ENCODE peak calls at places on chromosome 3, in eight cellular contexts. One of them, this sample, is unnamed.
A peak's percentile ranks its signal among the peaks of the same experiment; 100 is the strongest.

GRCh38 chr3:15858547-15859506 is 61.0 kb upstream of the ANKRD28 start:
- DNase-seq in colonic mucosa: peak; percentile 82
- DNase-seq in brain microvascular endothelial cell: no peak
- DNase-seq in psoas muscle: peak; percentile 34
- DNase-seq in right atrium auricular region: no peak
- DNase-seq in HFF-Myc: no peak
- DNase-seq in WERI-Rb-1: peak; percentile 61
- DNase-seq in H1: no peak
- DNase-seq in this sample: no peak

GRCh38 chr3:130895690-130896089 is 1.8 kb downstream of the ATP2C1 start:
- DNase-seq in right atrium auricular region: no peak
- DNase-seq in psoas muscle: no peak
- DNase-seq in H1: no peak
- DNase-seq in brain microvascular endothelial cell: no peak
- DNase-seq in WERI-Rb-1: no peak
- DNase-seq in HFF-Myc: no peak
- DNase-seq in colonic mucosa: no peak
- DNase-seq in this sample: no peak

GRCh38 chr3:77513541-77513940 is 473.6 kb downstream of the ROBO2 start:
- DNase-seq in psoas muscle: no peak
- DNase-seq in brain microvascular endothelial cell: no peak
- DNase-seq in right atrium auricular region: no peak
- DNase-seq in HFF-Myc: no peak
- DNase-seq in WERI-Rb-1: no peak
- DNase-seq in colonic mucosa: no peak
- DNase-seq in H1: no peak
- DNase-seq in this sample: no peak

GRCh38 chr3:138724433-138724832 is 110.3 kb downstream of the PIK3CB start:
- DNase-seq in HFF-Myc: no peak
- DNase-seq in WERI-Rb-1: no peak
- DNase-seq in H1: no peak
- DNase-seq in brain microvascular endothelial cell: no peak
- DNase-seq in right atrium auricular region: no peak
- DNase-seq in psoas muscle: no peak
- DNase-seq in colonic mucosa: no peak
- DNase-seq in this sample: no peak

GRCh38 chr3:110608566-110608965 is 463.1 kb upstream of the NECTIN3 start:
- DNase-seq in H1: no peak
- DNase-seq in WERI-Rb-1: no peak
- DNase-seq in psoas muscle: no peak
- DNase-seq in right atrium auricular region: no peak
- DNase-seq in colonic mucosa: no peak
- DNase-seq in HFF-Myc: no peak
- DNase-seq in brain microvascular endothelial cell: peak; percentile 3
- DNase-seq in this sample: no peak

GRCh38 chr3:88410259-88410658 is 260.5 kb downstream of the C3orf38 start:
- DNase-seq in WERI-Rb-1: no peak
- DNase-seq in HFF-Myc: no peak
- DNase-seq in colonic mucosa: no peak
- DNase-seq in right atrium auricular region: no peak
- DNase-seq in psoas muscle: no peak
- DNase-seq in H1: no peak
- DNase-seq in brain microvascular endothelial cell: no peak
- DNase-seq in this sample: no peak

GRCh38 chr3:8668216-8668615 is 23.6 kb upstream of the SSUH2 start:
- DNase-seq in psoas muscle: no peak
- DNase-seq in colonic mucosa: no peak
- DNase-seq in H1: no peak
- DNase-seq in brain microvascular endothelial cell: no peak
- DNase-seq in WERI-Rb-1: no peak
- DNase-seq in right atrium auricular region: no peak
- DNase-seq in HFF-Myc: no peak
- DNase-seq in this sample: no peak

GRCh38 chr3:129756871-129757270 is 136.6 kb downstream of the TMCC1 start:
- DNase-seq in H1: no peak
- DNase-seq in HFF-Myc: peak; percentile 10
- DNase-seq in WERI-Rb-1: no peak
- DNase-seq in right atrium auricular region: no peak
- DNase-seq in brain microvascular endothelial cell: peak; percentile 0
- DNase-seq in colonic mucosa: no peak
- DNase-seq in psoas muscle: no peak
- DNase-seq in this sample: peak; percentile 44

GRCh38 chr3:145070795-145071194 is 1090.2 kb downstream of the PLOD2 start:
- DNase-seq in psoas muscle: no peak
- DNase-seq in H1: no peak
- DNase-seq in HFF-Myc: no peak
- DNase-seq in right atrium auricular region: no peak
- DNase-seq in WERI-Rb-1: no peak
- DNase-seq in brain microvascular endothelial cell: no peak
- DNase-seq in colonic mucosa: no peak
- DNase-seq in this sample: no peak

GRCh38 chr3:80697291-80697690 is 929.5 kb upstream of the ROBO1 start:
- DNase-seq in colonic mucosa: no peak
- DNase-seq in psoas muscle: no peak
- DNase-seq in H1: no peak
- DNase-seq in WERI-Rb-1: no peak
- DNase-seq in right atrium auricular region: no peak
- DNase-seq in brain microvascular endothelial cell: no peak
- DNase-seq in HFF-Myc: no peak
- DNase-seq in this sample: no peak

GRCh38 chr3:140334530-140334929 is 343.3 kb upstream of the TRIM42 start:
- DNase-seq in WERI-Rb-1: no peak
- DNase-seq in colonic mucosa: no peak
- DNase-seq in right atrium auricular region: no peak
- DNase-seq in brain microvascular endothelial cell: no peak
- DNase-seq in H1: no peak
- DNase-seq in psoas muscle: no peak
- DNase-seq in HFF-Myc: no peak
- DNase-seq in this sample: no peak

GRCh38 chr3:156059950-156060501 is 60.4 kb upstream of the KCNAB1 start:
- DNase-seq in H1: no peak
- DNase-seq in colonic mucosa: no peak
- DNase-seq in HFF-Myc: no peak
- DNase-seq in right atrium auricular region: no peak
- DNase-seq in psoas muscle: no peak
- DNase-seq in WERI-Rb-1: no peak
- DNase-seq in brain microvascular endothelial cell: no peak
- DNase-seq in this sample: no peak

GRCh38 chr3:13596426-13597205 is 47.7 kb downstream of the FBLN2 start:
- DNase-seq in brain microvascular endothelial cell: no peak
- DNase-seq in psoas muscle: no peak
- DNase-seq in HFF-Myc: no peak
- DNase-seq in right atrium auricular region: no peak
- DNase-seq in WERI-Rb-1: no peak
- DNase-seq in H1: no peak
- DNase-seq in colonic mucosa: no peak
- DNase-seq in this sample: no peak

GRCh38 chr3:123332124-123332641 is 116.7 kb downstream of the ADCY5 start:
- DNase-seq in psoas muscle: no peak
- DNase-seq in right atrium auricular region: no peak
- DNase-seq in colonic mucosa: no peak
- DNase-seq in H1: no peak
- DNase-seq in HFF-Myc: no peak
- DNase-seq in WERI-Rb-1: no peak
- DNase-seq in brain microvascular endothelial cell: no peak
- DNase-seq in this sample: no peak

GRCh38 chr3:74663178-74663577 is 48.7 kb upstream of the CNTN3 start:
- DNase-seq in psoas muscle: no peak
- DNase-seq in brain microvascular endothelial cell: no peak
- DNase-seq in HFF-Myc: no peak
- DNase-seq in colonic mucosa: no peak
- DNase-seq in right atrium auricular region: no peak
- DNase-seq in WERI-Rb-1: no peak
- DNase-seq in H1: no peak
- DNase-seq in this sample: no peak

DNA sequence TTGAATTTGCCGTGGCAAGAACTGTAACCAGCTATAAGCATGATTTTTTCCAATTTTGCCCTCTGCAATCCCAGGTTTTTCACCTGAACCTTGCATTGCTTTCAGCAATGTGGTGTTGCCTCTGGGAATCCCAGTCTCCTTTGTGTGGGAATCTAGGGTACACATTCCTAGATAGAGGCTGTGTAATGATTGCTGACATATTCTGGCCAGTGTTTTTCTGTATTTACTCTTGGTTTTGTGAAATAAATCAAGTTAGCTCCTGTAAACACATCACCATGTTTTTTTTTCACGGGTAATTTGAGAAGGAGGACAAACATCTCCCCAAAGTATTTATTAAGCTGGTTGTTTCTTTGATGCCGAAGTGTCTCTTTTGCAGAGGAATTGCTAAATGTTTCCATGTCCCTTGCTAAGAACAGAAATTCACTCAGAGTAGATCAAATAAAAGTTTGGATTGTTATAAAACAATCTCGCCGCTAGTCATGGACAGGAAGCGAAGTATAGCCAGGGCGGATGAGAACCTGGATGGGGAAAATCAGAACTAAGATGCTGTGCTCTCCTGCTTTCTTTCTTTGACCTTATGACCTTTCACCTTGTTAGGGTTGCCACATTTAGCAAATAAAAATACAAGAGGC is 1.2 kb downstream of the CFAP91 start:
- DNase-seq in HFF-Myc: no peak
- DNase-seq in colonic mucosa: no peak
- DNase-seq in H1: no peak
- DNase-seq in WERI-Rb-1: no peak
- DNase-seq in brain microvascular endothelial cell: no peak
- DNase-seq in psoas muscle: no peak
- DNase-seq in right atrium auricular region: no peak
- DNase-seq in this sample: no peak
- H3K4me3 ChIP-seq in HFF-Myc: no peak overlapping the region
- H3K4me3 ChIP-seq in colonic mucosa: no peak overlapping the region
- H3K4me3 ChIP-seq in H1: peak overlapping the region; percentile 58
- H3K4me3 ChIP-seq in WERI-Rb-1: no peak overlapping the region
- H3K4me3 ChIP-seq in brain microvascular endothelial cell: no peak overlapping the region
- H3K4me3 ChIP-seq in psoas muscle: no peak overlapping the region
- H3K4me3 ChIP-seq in right atrium auricular region: no peak overlapping the region
- H3K4me3 ChIP-seq in this sample: no peak overlapping the region

DNA sequence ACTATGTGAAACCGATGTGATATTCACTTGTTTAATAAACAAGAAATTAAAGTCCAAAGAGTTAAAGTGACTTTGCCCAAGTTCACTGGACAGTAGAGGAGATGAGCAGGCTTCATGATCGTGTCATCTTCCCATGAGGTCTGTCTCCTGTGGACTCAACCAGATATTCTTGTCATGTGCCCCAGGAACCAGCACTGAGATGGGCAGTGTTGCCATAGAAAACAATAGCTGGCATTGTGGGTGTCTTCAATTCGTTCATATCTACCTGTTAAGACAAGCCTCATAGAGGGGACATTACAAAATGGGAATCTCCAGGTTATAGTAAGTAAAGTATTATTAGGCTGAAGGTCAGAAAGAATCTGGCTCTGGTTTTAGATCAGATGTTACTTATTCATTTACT is 184.8 kb upstream of the BCL6 start:
- DNase-seq in psoas muscle: no peak
- DNase-seq in brain microvascular endothelial cell: no peak
- DNase-seq in HFF-Myc: no peak
- DNase-seq in WERI-Rb-1: no peak
- DNase-seq in colonic mucosa: no peak
- DNase-seq in H1: no peak
- DNase-seq in right atrium auricular region: no peak
- DNase-seq in this sample: no peak
- TF ChIP-seq CTCF in psoas muscle: no peak
- TF ChIP-seq CTCF in brain microvascular endothelial cell: no peak
- TF ChIP-seq CTCF in HFF-Myc: no peak
- TF ChIP-seq CTCF in WERI-Rb-1: no peak
- TF ChIP-seq CTCF in colonic mucosa: no peak
- TF ChIP-seq CTCF in H1: no peak
- TF ChIP-seq CTCF in right atrium auricular region: no peak
- TF ChIP-seq CTCF in this sample: no peak

GRCh38 chr3:184290331-184290730 is 8.7 kb upstream of the PSMD2 start:
- DNase-seq in colonic mucosa: no peak
- DNase-seq in psoas muscle: no peak
- DNase-seq in brain microvascular endothelial cell: no peak
- DNase-seq in H1: no peak
- DNase-seq in WERI-Rb-1: no peak
- DNase-seq in right atrium auricular region: no peak
- DNase-seq in HFF-Myc: no peak
- DNase-seq in this sample: no peak

GRCh38 chr3:184291044-184291737 is 7.8 kb upstream of the PSMD2 start:
- DNase-seq in right atrium auricular region: no peak
- DNase-seq in H1: no peak
- DNase-seq in psoas muscle: no peak
- DNase-seq in brain microvascular endothelial cell: no peak
- DNase-seq in HFF-Myc: no peak
- DNase-seq in colonic mucosa: no peak
- DNase-seq in WERI-Rb-1: no peak
- DNase-seq in this sample: no peak

GRCh38 chr3:184289426-184289938 is 9.6 kb upstream of the PSMD2 start:
- DNase-seq in brain microvascular endothelial cell: peak; percentile 29
- DNase-seq in right atrium auricular region: no peak
- DNase-seq in H1: peak; percentile 57
- DNase-seq in HFF-Myc: peak; percentile 32
- DNase-seq in colonic mucosa: peak; percentile 52
- DNase-seq in psoas muscle: peak; percentile 45
- DNase-seq in WERI-Rb-1: peak; percentile 79
- DNase-seq in this sample: no peak

GRCh38 chr3:184295771-184296170 is 3.3 kb upstream of the PSMD2 start:
- DNase-seq in colonic mucosa: no peak
- DNase-seq in brain microvascular endothelial cell: no peak
- DNase-seq in H1: no peak
- DNase-seq in right atrium auricular region: no peak
- DNase-seq in WERI-Rb-1: no peak
- DNase-seq in psoas muscle: no peak
- DNase-seq in HFF-Myc: no peak
- DNase-seq in this sample: no peak

DNA sequence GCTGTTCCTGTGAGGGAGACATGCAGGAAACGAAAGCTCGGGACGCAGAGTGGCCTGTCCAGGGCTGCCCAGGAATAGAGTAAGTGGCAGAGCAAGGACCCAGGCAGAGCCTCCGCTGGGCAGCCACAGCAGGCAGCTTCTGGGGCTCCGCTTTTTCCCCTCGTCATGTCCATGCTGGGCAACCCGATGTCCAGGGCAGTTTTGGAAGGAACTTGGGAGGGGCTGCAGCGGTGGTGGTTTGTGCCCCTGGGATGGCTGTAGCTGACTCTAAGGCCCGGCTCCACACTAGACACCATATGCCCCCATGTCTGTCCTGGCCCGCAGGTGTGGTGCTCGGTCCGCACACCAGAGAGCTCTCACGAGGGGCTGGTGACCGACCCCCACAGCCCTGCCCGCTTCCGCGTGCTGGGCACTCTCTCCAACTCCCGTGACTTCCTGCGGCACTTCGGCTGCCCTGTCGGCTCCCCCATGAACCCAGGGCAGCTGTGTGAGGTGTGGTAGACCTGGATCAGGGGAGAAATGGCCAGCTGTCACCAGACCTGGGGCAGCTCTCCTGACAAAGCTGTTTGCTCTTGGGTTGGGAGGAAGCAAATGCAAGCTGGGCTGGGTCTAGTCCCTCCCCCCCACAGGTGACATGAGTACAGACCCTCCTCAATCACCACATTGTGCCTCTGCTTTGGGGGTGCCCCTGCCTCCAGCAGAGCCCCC is 7.1 kb upstream of the PSMD2 start:
- DNase-seq in brain microvascular endothelial cell: no peak
- DNase-seq in H1: no peak
- DNase-seq in HFF-Myc: no peak
- DNase-seq in right atrium auricular region: no peak
- DNase-seq in WERI-Rb-1: no peak
- DNase-seq in psoas muscle: no peak
- DNase-seq in colonic mucosa: no peak
- DNase-seq in this sample: no peak
- H3K4me3 ChIP-seq in brain microvascular endothelial cell: no peak overlapping the region
- H3K4me3 ChIP-seq in H1: no peak overlapping the region
- H3K4me3 ChIP-seq in HFF-Myc: no peak overlapping the region
- H3K4me3 ChIP-seq in right atrium auricular region: no peak overlapping the region
- H3K4me3 ChIP-seq in WERI-Rb-1: no peak overlapping the region
- H3K4me3 ChIP-seq in psoas muscle: no peak overlapping the region
- H3K4me3 ChIP-seq in colonic mucosa: no peak overlapping the region
- H3K4me3 ChIP-seq in this sample: no peak overlapping the region

GRCh38 chr3:35946857-35947514 is 307.7 kb downstream of the ARPP21 start:
- DNase-seq in psoas muscle: no peak
- DNase-seq in brain microvascular endothelial cell: no peak
- DNase-seq in colonic mucosa: peak; percentile 22
- DNase-seq in HFF-Myc: no peak
- DNase-seq in H1: no peak
- DNase-seq in right atrium auricular region: no peak
- DNase-seq in WERI-Rb-1: no peak
- DNase-seq in this sample: no peak
- TF ChIP-seq CTCF in psoas muscle: no peak
- TF ChIP-seq CTCF in brain microvascular endothelial cell: no peak
- TF ChIP-seq CTCF in colonic mucosa: no peak
- TF ChIP-seq CTCF in HFF-Myc: no peak
- TF ChIP-seq CTCF in H1: no peak
- TF ChIP-seq CTCF in right atrium auricular region: peak; percentile 11
- TF ChIP-seq CTCF in WERI-Rb-1: peak; percentile 8
- TF ChIP-seq CTCF in this sample: no peak

This sample was measured in astrocyte of the cerebellum.